ENCODE peak calls at places on chromosomes 16 and 17, in eight cellular contexts. A, G, Z, P, C, U, X and F are unnamed samples.

GRCh38 chr17:70169707-70170597 is 620 bp downstream of the KCNJ2 start:
- DNase-seq in G (peak), A (peak), X (no peak), C (no peak), Z (peak), P (no peak), U (no peak), F (peak)

GRCh38 chr16:85231959-85232358 is 119.7 kb upstream of the CIBAR2 start:
- DNase-seq in C (no peak), Z (no peak), P (no peak), X (peak), A (peak), G (peak), U (no peak), F (peak)

GRCh38 chr16:59593256-59593655 is 859.1 kb upstream of the GOT2 start:
- DNase-seq in A (peak), G (peak), U (no peak), P (no peak), X (peak), Z (no peak), C (no peak), F (peak)

GRCh38 chr17:5434984-5435383 is 4.0 kb downstream of the C1QBP start:
- DNase-seq in Z (no peak), U (no peak), C (no peak), X (no peak), P (no peak), G (no peak), A (no peak), F (no peak)

GRCh38 chr17:10663231-10663630 is 6.1 kb upstream of the MYH3 start:
- DNase-seq in A (no peak), C (no peak), X (no peak), P (no peak), G (no peak), U (no peak), Z (no peak), F (no peak)

GRCh38 chr17:59425085-59425901 is 93.8 kb downstream of the YPEL2 start:
- DNase-seq in P (peak), X (no peak), G (peak), C (no peak), U (no peak), Z (peak), A (peak), F (peak)

GRCh38 chr17:82217530-82218204 is 5.0 kb upstream of the CCDC57 start:
- DNase-seq in P (peak), A (peak), G (peak), U (no peak), C (no peak), X (peak), Z (no peak), F (peak)

GRCh38 chr16:88430524-88431446 is 22.3 kb upstream of the ZFPM1 start:
- DNase-seq in P (no peak), C (no peak), Z (no peak), G (no peak), X (no peak), U (peak), A (no peak), F (peak)

GRCh38 chr17:30005709-30006320 is 64.4 kb downstream of the EFCAB5 start:
- DNase-seq in U (no peak), G (peak), P (no peak), C (no peak), A (no peak), X (no peak), Z (peak), F (peak)

GRCh38 chr16:27636453-27637200 is 86.7 kb downstream of the KATNIP start:
- DNase-seq in X (no peak), P (no peak), Z (no peak), G (no peak), U (no peak), C (no peak), A (no peak), F (no peak)

GRCh38 chr17:65078441-65079160 is 22.1 kb upstream of the GNA13 start:
- DNase-seq in G (peak), C (no peak), P (no peak), X (peak), A (peak), Z (no peak), U (no peak), F (peak)

GRCh38 chr16:53501216-53501859 is 1.7 kb downstream of the AKTIP start:
- DNase-seq in Z (no peak), C (no peak), U (no peak), P (no peak), A (peak), G (no peak), X (no peak), F (peak)

GRCh38 chr17:68142595-68142994 is 105.2 kb upstream of the AMZ2 start:
- DNase-seq in X (no peak), G (no peak), U (no peak), P (no peak), Z (no peak), C (no peak), A (no peak), F (no peak)

GRCh38 chr17:65182233-65182632 is 45.1 kb downstream of the RGS9 start:
- DNase-seq in X (no peak), Z (no peak), C (no peak), P (no peak), G (no peak), A (no peak), U (no peak), F (no peak)

GRCh38 chr17:54666559-54666958 is 234.1 kb upstream of the TOM1L1 start:
- DNase-seq in P (no peak), G (no peak), Z (no peak), C (no peak), A (no peak), U (no peak), X (no peak), F (no peak)

GRCh38 chr16:89574681-89575246 is 794 bp upstream of the CPNE7 start:
- DNase-seq in G (peak), X (peak), C (peak), U (peak), Z (peak), A (peak), P (peak), F (peak)

GRCh38 chr16:21005008-21005407 is 104.4 kb downstream of the LYRM1 start:
- DNase-seq in A (no peak), P (no peak), Z (no peak), X (no peak), G (no peak), C (no peak), U (no peak), F (no peak)

GRCh38 chr17:57955183-57955952 is at the start of gene CUEDC1:
- DNase-seq in X (peak), Z (peak), A (peak), C (peak), P (peak), U (peak), G (peak), F (peak)

GRCh38 chr16:77469639-77470038 is 34.8 kb upstream of the ADAMTS18 start:
- DNase-seq in G (no peak), P (no peak), U (no peak), Z (no peak), X (no peak), A (no peak), C (no peak), F (no peak)

GRCh38 chr17:73476890-73477350 is 165.1 kb upstream of the CDC42EP4 start:
- DNase-seq in G (no peak), Z (peak), U (no peak), X (no peak), A (no peak), P (peak), C (no peak), F (no peak)

GRCh38 chr17:75295220-75296158 is 6.3 kb upstream of the SLC25A19 start:
- DNase-seq in U (no peak), G (no peak), A (no peak), X (no peak), Z (no peak), C (no peak), P (no peak), F (no peak)

GRCh38 chr16:49866533-49867155 is 10.7 kb upstream of the ZNF423 start:
- DNase-seq in X (no peak), G (no peak), C (no peak), Z (no peak), A (no peak), U (no peak), P (no peak), F (no peak)

GRCh38 chr17:67058036-67058435 is 13.7 kb downstream of the CACNG1 start:
- DNase-seq in C (no peak), U (no peak), P (no peak), A (no peak), Z (no peak), G (no peak), X (no peak), F (no peak)

GRCh38 chr17:67260051-67260987 is 15.3 kb upstream of the HELZ start:
- DNase-seq in G (peak), C (no peak), P (no peak), X (no peak), Z (no peak), U (no peak), A (peak), F (peak)

GRCh38 chr16:23498863-23499262 is 11.4 kb downstream of the GGA2 start:
- DNase-seq in C (no peak), A (no peak), U (no peak), Z (no peak), G (no peak), X (no peak), P (no peak), F (no peak)

GRCh38 chr16:78183437-78183836 is 84.0 kb downstream of the WWOX start:
- DNase-seq in Z (no peak), G (no peak), P (no peak), A (no peak), U (no peak), C (no peak), X (no peak), F (no peak)

GRCh38 chr17:82883461-82884031 is 43.7 kb upstream of the ZNF750 start:
- DNase-seq in P (peak), C (no peak), Z (no peak), G (no peak), X (no peak), A (no peak), U (no peak), F (no peak)

GRCh38 chr16:89118361-89119061 is 24.9 kb downstream of the ACSF3 start:
- DNase-seq in X (no peak), P (peak), A (no peak), U (no peak), G (no peak), Z (no peak), C (no peak), F (no peak)

GRCh38 chr17:17156511-17156910 is 49.6 kb downstream of the PLD6 start:
- DNase-seq in U (no peak), X (peak), P (no peak), C (no peak), Z (no peak), G (no peak), A (peak), F (peak)

GRCh38 chr17:2013994-2014317 is 11.2 kb downstream of the RTN4RL1 start:
- DNase-seq in P (no peak), G (no peak), X (no peak), C (no peak), A (no peak), Z (no peak), U (no peak), F (no peak)

GRCh38 chr17:35890774-35891155 is 10.6 kb upstream of the CCL5 start:
- DNase-seq in Z (no peak), A (no peak), G (no peak), C (peak), X (no peak), P (no peak), U (peak), F (peak)

GRCh38 chr16:12062343-12063003 is 85.9 kb downstream of the SNX29 start:
- DNase-seq in A (peak), Z (no peak), U (no peak), X (peak), P (peak), G (peak), C (no peak), F (peak)

GRCh38 chr17:3960764-3961163 is 3.5 kb downstream of the ATP2A3 start:
- DNase-seq in G (peak), A (peak), U (no peak), C (no peak), Z (peak), X (peak), P (no peak), F (no peak)

GRCh38 chr17:27481327-27481726 is 25.1 kb downstream of the KSR1 start:
- DNase-seq in A (no peak), U (peak), C (peak), X (no peak), G (no peak), P (no peak), Z (no peak), F (no peak)

GRCh38 chr17:55264640-55265298 is at the start of gene HLF:
- DNase-seq in P (peak), X (peak), A (peak), G (peak), C (peak), Z (peak), U (peak), F (peak)

GRCh38 chr17:34393401-34393800 is 30.4 kb upstream of the CCL1 start:
- DNase-seq in U (no peak), A (no peak), P (no peak), C (no peak), G (no peak), X (no peak), Z (no peak), F (no peak)

GRCh38 chr16:68289202-68289601 is 21.5 kb downstream of the SLC7A6OS start:
- DNase-seq in U (no peak), Z (no peak), P (no peak), A (no peak), C (no peak), X (no peak), G (no peak), F (no peak)

GRCh38 chr17:82103588-82104451 is 5.8 kb upstream of the FASN start:
- DNase-seq in G (no peak), A (no peak), Z (peak), P (peak), C (no peak), U (no peak), X (no peak), F (peak)

GRCh38 chr16:81401035-81401950 is 43.3 kb upstream of the CMIP start:
- DNase-seq in X (peak), P (no peak), U (no peak), G (peak), Z (no peak), C (no peak), A (peak), F (peak)

GRCh38 chr16:2235695-2236361 is 416 bp upstream of the DNASE1L2 start:
- DNase-seq in P (peak), G (no peak), U (no peak), C (no peak), A (no peak), X (no peak), Z (no peak), F (no peak)

GRCh38 chr16:2237076-2237551 is 870 bp downstream of the DNASE1L2 start:
- DNase-seq in U (no peak), P (no peak), C (no peak), A (no peak), G (no peak), Z (no peak), X (no peak), F (no peak)

GRCh38 chr16:2235234-2235651 is 1.0 kb upstream of the DNASE1L2 start:
- DNase-seq in G (no peak), U (no peak), Z (no peak), C (no peak), X (no peak), P (peak), A (no peak), F (no peak)

GRCh38 chr16:2237552-2238395 is 1.5 kb downstream of the DNASE1L2 start:
- DNase-seq in C (no peak), U (no peak), Z (no peak), P (peak), X (no peak), A (no peak), G (no peak), F (no peak)

DNA sequence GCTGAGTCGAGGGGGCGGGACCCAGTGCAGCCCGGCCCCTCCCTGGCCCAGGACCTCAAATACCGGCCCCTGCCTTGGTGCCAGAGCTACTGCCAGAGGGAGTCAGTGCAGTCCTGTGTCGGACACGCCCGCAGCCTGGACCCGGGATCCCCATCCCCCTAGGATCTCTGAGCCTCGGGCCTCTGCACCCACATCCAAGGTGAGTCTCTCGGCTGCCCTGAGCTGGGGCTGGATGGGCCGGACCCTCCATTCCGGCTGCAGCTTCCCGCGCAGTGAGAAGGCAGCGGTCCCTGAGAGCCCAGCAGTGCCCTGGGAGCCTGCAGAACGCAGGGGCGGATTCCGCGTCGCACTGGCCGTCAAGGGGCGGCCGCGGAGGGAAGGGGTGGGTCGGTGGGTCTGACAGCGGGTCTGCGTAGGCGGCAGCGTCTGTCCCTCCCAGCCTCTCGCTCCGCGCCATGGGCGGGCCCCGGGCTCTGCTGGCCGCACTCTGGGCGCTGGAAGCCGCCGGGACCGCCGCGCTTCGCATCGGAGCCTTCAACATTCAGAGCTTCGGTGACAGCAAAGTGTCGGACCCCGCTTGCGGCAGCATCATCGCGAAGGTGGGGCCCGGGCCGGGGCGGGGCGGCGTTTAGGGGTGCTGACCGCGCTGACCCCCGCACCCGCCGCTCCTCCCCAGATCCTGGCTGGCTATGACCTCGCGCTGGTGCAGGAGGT is at the start of gene DNASE1L2:
- DNase-seq in C (no peak), G (peak), U (no peak), P (peak), A (no peak), X (peak), Z (peak), F (peak)
- H3K4me3 ChIP-seq in C (no peak), G (peak), U (no peak), P (no peak), A (peak), X (no peak), Z (peak), F (peak)

DNA sequence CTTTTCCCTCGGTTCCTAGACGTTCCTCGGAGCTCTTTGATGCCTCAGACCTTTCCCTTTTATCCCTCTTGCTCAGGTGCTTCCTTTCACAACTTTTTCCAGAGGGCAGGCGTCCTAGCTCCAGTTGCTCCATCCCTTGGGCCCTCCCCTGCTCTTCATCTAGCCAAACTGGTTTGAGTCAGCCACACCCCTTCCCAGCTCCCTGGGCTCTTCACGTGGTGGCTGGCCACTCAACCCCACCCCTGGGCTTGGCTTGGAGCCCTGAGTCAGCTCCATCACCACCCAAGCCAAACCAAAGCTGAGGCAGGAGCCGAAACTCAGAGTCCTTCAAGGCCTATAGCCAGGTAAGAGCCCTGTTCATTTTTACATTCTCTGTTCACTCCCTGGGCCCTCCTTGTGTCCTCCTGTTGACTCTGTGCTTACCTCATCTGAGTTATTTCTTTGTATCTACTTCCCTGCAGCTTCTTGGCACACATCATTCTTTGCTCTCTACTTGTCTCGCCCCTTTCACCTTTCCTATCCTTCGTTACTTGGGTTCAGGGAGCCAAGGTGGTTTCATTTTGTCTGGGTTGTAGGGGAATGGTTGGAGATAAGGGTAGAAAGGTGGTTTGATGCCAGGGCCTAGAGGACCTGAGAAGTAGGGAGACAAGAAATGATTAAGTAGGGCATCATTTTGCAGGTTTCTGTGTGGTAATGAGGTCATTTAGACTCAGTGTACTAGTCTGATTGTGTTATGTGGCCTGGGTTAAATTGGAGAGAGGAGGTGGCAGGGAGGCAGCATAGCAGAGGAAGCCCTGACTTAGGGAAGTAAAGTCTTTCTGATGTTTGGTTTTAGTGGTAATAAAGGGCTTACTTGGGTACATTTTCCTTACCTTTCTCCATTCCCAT is 7.6 kb upstream of the PHKG2 start:
- DNase-seq in X (peak), P (peak), U (no peak), C (no peak), A (peak), Z (no peak), G (peak), F (peak)
- H3K4me3 ChIP-seq in X (no peak), P (no peak), U (no peak), C (no peak), A (no peak), Z (no peak), G (no peak), F (no peak)

GRCh38 chr17:76537288-76537577 is 276 bp downstream of the CYGB start:
- DNase-seq in A (peak), U (no peak), P (peak), C (no peak), X (peak), Z (peak), G (peak), F (no peak)
- H3K4me3 ChIP-seq in A (peak), U (no peak), P (no peak), C (no peak), X (peak), Z (peak), G (peak), F (peak)

GRCh38 chr16:66590322-66590721 is 11.1 kb downstream of the CMTM2 start:
- DNase-seq in P (no peak), X (no peak), G (no peak), C (no peak), Z (no peak), U (peak), A (no peak), F (no peak)
- H3K4me3 ChIP-seq in P (no peak), X (no peak), G (no peak), C (peak), Z (no peak), U (peak), A (no peak), F (no peak)

DNA sequence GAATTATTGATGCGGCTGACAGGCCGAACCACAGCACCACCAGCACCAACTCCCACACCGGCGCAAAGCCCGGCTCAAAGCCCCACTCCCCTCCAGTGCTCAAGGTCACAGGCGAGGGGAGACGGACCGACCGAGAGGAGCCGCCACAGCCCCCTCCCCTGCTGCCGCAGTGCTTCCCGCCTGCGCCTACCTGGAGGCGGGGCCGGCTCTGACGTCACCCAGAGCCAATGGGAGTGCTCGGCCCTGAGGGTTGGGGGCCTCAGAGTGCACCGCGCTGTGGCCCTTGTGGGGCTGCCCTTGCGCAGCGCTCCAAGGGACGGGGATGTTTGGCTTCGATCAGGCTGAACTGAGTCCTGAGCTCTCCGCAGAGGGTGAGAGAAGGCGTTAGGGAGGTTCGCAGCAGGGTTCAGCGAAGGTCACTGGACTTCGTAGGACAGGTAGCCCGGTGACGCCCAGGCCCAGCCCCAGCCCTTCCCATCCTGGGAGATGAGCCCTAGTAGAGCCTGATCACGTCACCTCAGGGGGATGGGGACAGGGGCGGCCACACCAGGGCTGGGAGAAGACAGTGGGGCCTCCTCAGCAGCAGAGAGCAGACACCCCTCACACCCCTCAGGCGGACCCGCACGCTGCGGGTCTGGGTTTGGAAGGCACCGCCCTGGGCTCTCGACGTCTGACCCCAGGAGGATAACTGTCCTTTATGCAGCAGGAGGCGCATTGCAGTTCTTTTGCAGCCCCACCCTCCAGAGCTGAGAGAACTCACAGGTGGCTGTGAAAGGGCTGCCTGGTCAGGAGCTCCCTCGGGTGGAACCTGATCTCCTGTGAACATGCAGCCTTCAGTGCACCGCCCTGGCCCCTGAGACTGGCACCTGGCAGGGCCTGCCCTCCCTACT is 1.5 kb downstream of the NDRG4 start:
- DNase-seq in A (no peak), P (peak), U (peak), X (no peak), G (no peak), C (no peak), Z (peak), F (no peak)
- H3K4me3 ChIP-seq in A (peak), P (peak), U (peak), X (no peak), G (peak), C (peak), Z (peak), F (peak)